ENCODE peak calls at places on chromosomes 6 and 20, in six cellular contexts. G is CD8-positive, alpha-beta T cell; D is NCI-H1092 treated with DMSO at 0.1 percent for 48 hours; S is naive thymus-derived CD4-positive, alpha-beta T cell; R is retina; V is cardiac muscle cell. C is an unnamed sample.

GRCh38 chr6:6998194-6998569 is 109.6 kb upstream of the RREB1 start:
- DNase-seq in R (no peak), S (no peak), V (no peak), G (no peak), D (no peak), C (no peak)

GRCh38 chr6:134351615-134352474 is 33.9 kb upstream of the SGK1 start:
- DNase-seq in R (peak; percentile 22), G (no peak), V (no peak), D (peak; percentile 10), S (peak; percentile 4), C (no peak)

GRCh38 chr20:44093249-44093582 is 93.8 kb downstream of the JPH2 start:
- DNase-seq in D (no peak), V (no peak), G (no peak), S (no peak), R (no peak), C (no peak)

GRCh38 chr6:1609662-1610496 is at the start of gene FOXC1:
- DNase-seq in V (peak; percentile 96), R (peak; percentile 78), G (no peak), D (peak; percentile 39), S (no peak), C (no peak)

GRCh38 chr6:152338335-152339125 is 298.6 kb downstream of the SYNE1 start:
- DNase-seq in G (peak; percentile 25), S (peak; percentile 27), V (peak; percentile 52), R (peak; percentile 51), D (peak; percentile 1), C (peak; percentile 29)

GRCh38 chr20:1001981-1002681 is at the start of gene RSPO4:
- DNase-seq in S (no peak), D (no peak), R (no peak), V (no peak), G (no peak), C (no peak)

GRCh38 chr6:109001554-109001953 is 93.1 kb downstream of the SESN1 start:
- DNase-seq in G (no peak), S (no peak), D (peak; percentile 14), R (no peak), V (peak; percentile 16), C (no peak)

GRCh38 chr6:121319112-121319553 is 15.1 kb downstream of the TBC1D32 start:
- DNase-seq in G (no peak), D (no peak), S (no peak), R (peak; percentile 23), V (peak; percentile 47), C (no peak)

GRCh38 chr20:3681931-3682820 is at the start of gene ADAM33:
- DNase-seq in G (no peak), R (peak; percentile 63), V (peak; percentile 57), D (no peak), S (no peak), C (no peak)

GRCh38 chr6:37485259-37485658 is 14.4 kb downstream of the CCDC167 start:
- DNase-seq in D (peak; percentile 24), G (no peak), R (no peak), V (no peak), S (no peak), C (no peak)

GRCh38 chr6:63644668-63645326 is 9.2 kb downstream of the PHF3 start:
- DNase-seq in V (peak; percentile 41), D (peak; percentile 4), R (no peak), S (no peak), G (no peak), C (no peak)

GRCh38 chr20:52382931-52383330 is 191.4 kb upstream of the ZFP64 start:
- DNase-seq in D (no peak), S (no peak), R (no peak), G (no peak), V (no peak), C (no peak)

GRCh38 chr6:2746557-2747061 is 4.1 kb downstream of the MYLK4 start:
- DNase-seq in G (no peak), D (no peak), S (no peak), R (no peak), V (no peak), C (no peak)

GRCh38 chr6:29887330-29887818 is 55.0 kb upstream of the HLA-A start:
- DNase-seq in G (no peak), V (peak; percentile 34), D (peak; percentile 0), R (no peak), S (peak; percentile 34), C (peak; percentile 37)

GRCh38 chr6:28941681-28942448 is 18.1 kb upstream of the TRIM27 start:
- DNase-seq in V (no peak), D (no peak), G (no peak), R (no peak), S (no peak), C (no peak)

GRCh38 chr20:59777321-59777705 is 156.1 kb downstream of the SYCP2 start:
- DNase-seq in G (no peak), S (no peak), V (no peak), R (no peak), D (no peak), C (no peak)

C was measured in naive B cell.